ENCODE peak calls at places on chromosome 3, in eight cellular contexts. One of them, this sample, is unnamed.

GRCh38 chr3:127482216-127483004 is 108.1 kb downstream of the TPRA1 start:
- DNase-seq in IMR-90: peak
- DNase-seq in K562: no peak
- DNase-seq in CD4-positive, alpha-beta T cell: no peak
- DNase-seq in brain microvascular endothelial cell: no peak
- DNase-seq in AG04450: no peak
- DNase-seq in HCT116: no peak
- DNase-seq in coronary artery: peak
- DNase-seq in this sample: no peak

GRCh38 chr3:110243081-110243480 is 828.5 kb upstream of the NECTIN3 start:
- DNase-seq in IMR-90: peak
- DNase-seq in K562: no peak
- DNase-seq in CD4-positive, alpha-beta T cell: no peak
- DNase-seq in brain microvascular endothelial cell: peak
- DNase-seq in AG04450: peak
- DNase-seq in HCT116: no peak
- DNase-seq in coronary artery: no peak
- DNase-seq in this sample: no peak

GRCh38 chr3:37536033-37536432 is 325.6 kb upstream of the CTDSPL start:
- DNase-seq in IMR-90: no peak
- DNase-seq in K562: no peak
- DNase-seq in CD4-positive, alpha-beta T cell: no peak
- DNase-seq in brain microvascular endothelial cell: no peak
- DNase-seq in AG04450: no peak
- DNase-seq in HCT116: no peak
- DNase-seq in coronary artery: no peak
- DNase-seq in this sample: peak

GRCh38 chr3:136311971-136312370 is 61.8 kb downstream of the PCCB start:
- DNase-seq in IMR-90: peak
- DNase-seq in K562: no peak
- DNase-seq in CD4-positive, alpha-beta T cell: no peak
- DNase-seq in brain microvascular endothelial cell: no peak
- DNase-seq in AG04450: no peak
- DNase-seq in HCT116: no peak
- DNase-seq in coronary artery: no peak
- DNase-seq in this sample: no peak

GRCh38 chr3:18752273-18752934 is 327.3 kb upstream of the SATB1 start:
- DNase-seq in IMR-90: no peak
- DNase-seq in K562: no peak
- DNase-seq in CD4-positive, alpha-beta T cell: no peak
- DNase-seq in brain microvascular endothelial cell: no peak
- DNase-seq in AG04450: no peak
- DNase-seq in HCT116: no peak
- DNase-seq in coronary artery: no peak
- DNase-seq in this sample: no peak

GRCh38 chr3:77536038-77536775 is 496.3 kb downstream of the ROBO2 start:
- DNase-seq in IMR-90: no peak
- DNase-seq in K562: no peak
- DNase-seq in CD4-positive, alpha-beta T cell: no peak
- DNase-seq in brain microvascular endothelial cell: no peak
- DNase-seq in AG04450: no peak
- DNase-seq in HCT116: no peak
- DNase-seq in coronary artery: no peak
- DNase-seq in this sample: no peak

GRCh38 chr3:141798455-141798854 is 35.2 kb downstream of the GRK7 start:
- DNase-seq in IMR-90: no peak
- DNase-seq in K562: no peak
- DNase-seq in CD4-positive, alpha-beta T cell: no peak
- DNase-seq in brain microvascular endothelial cell: no peak
- DNase-seq in AG04450: no peak
- DNase-seq in HCT116: no peak
- DNase-seq in coronary artery: no peak
- DNase-seq in this sample: peak

GRCh38 chr3:177438596-177439220 is 241.4 kb upstream of the TBL1XR1 start:
- DNase-seq in IMR-90: no peak
- DNase-seq in K562: no peak
- DNase-seq in CD4-positive, alpha-beta T cell: no peak
- DNase-seq in brain microvascular endothelial cell: no peak
- DNase-seq in AG04450: no peak
- DNase-seq in HCT116: no peak
- DNase-seq in coronary artery: no peak
- DNase-seq in this sample: no peak

GRCh38 chr3:169085827-169086226 is 577.7 kb downstream of the MECOM start:
- DNase-seq in IMR-90: peak
- DNase-seq in K562: no peak
- DNase-seq in CD4-positive, alpha-beta T cell: no peak
- DNase-seq in brain microvascular endothelial cell: peak
- DNase-seq in AG04450: peak
- DNase-seq in HCT116: no peak
- DNase-seq in coronary artery: no peak
- DNase-seq in this sample: no peak

GRCh38 chr3:158168996-158169573 is 59.2 kb downstream of the RSRC1 start:
- DNase-seq in IMR-90: peak
- DNase-seq in K562: no peak
- DNase-seq in CD4-positive, alpha-beta T cell: no peak
- DNase-seq in brain microvascular endothelial cell: peak
- DNase-seq in AG04450: no peak
- DNase-seq in HCT116: no peak
- DNase-seq in coronary artery: no peak
- DNase-seq in this sample: no peak

GRCh38 chr3:42012935-42013651 is 51.2 kb upstream of the ULK4 start:
- DNase-seq in IMR-90: peak
- DNase-seq in K562: peak
- DNase-seq in CD4-positive, alpha-beta T cell: peak
- DNase-seq in brain microvascular endothelial cell: no peak
- DNase-seq in AG04450: no peak
- DNase-seq in HCT116: peak
- DNase-seq in coronary artery: peak
- DNase-seq in this sample: peak

GRCh38 chr3:23923786-23924185 is 6.9 kb downstream of the RPL15 start:
- DNase-seq in IMR-90: peak
- DNase-seq in K562: no peak
- DNase-seq in CD4-positive, alpha-beta T cell: no peak
- DNase-seq in brain microvascular endothelial cell: peak
- DNase-seq in AG04450: peak
- DNase-seq in HCT116: no peak
- DNase-seq in coronary artery: no peak
- DNase-seq in this sample: no peak

GRCh38 chr3:187975571-187976360 is 178.2 kb upstream of the LPP start:
- DNase-seq in IMR-90: no peak
- DNase-seq in K562: no peak
- DNase-seq in CD4-positive, alpha-beta T cell: no peak
- DNase-seq in brain microvascular endothelial cell: no peak
- DNase-seq in AG04450: no peak
- DNase-seq in HCT116: peak
- DNase-seq in coronary artery: no peak
- DNase-seq in this sample: peak

GRCh38 chr3:187972454-187972853 is 181.5 kb upstream of the LPP start:
- DNase-seq in IMR-90: no peak
- DNase-seq in K562: no peak
- DNase-seq in CD4-positive, alpha-beta T cell: no peak
- DNase-seq in brain microvascular endothelial cell: no peak
- DNase-seq in AG04450: no peak
- DNase-seq in HCT116: no peak
- DNase-seq in coronary artery: no peak
- DNase-seq in this sample: no peak

GRCh38 chr3:187976361-187976900 is 177.5 kb upstream of the LPP start:
- DNase-seq in IMR-90: no peak
- DNase-seq in K562: no peak
- DNase-seq in CD4-positive, alpha-beta T cell: no peak
- DNase-seq in brain microvascular endothelial cell: no peak
- DNase-seq in AG04450: no peak
- DNase-seq in HCT116: no peak
- DNase-seq in coronary artery: no peak
- DNase-seq in this sample: no peak

GRCh38 chr3:187973977-187974856 is 179.7 kb upstream of the LPP start:
- DNase-seq in IMR-90: no peak
- DNase-seq in K562: no peak
- DNase-seq in CD4-positive, alpha-beta T cell: no peak
- DNase-seq in brain microvascular endothelial cell: no peak
- DNase-seq in AG04450: no peak
- DNase-seq in HCT116: no peak
- DNase-seq in coronary artery: no peak
- DNase-seq in this sample: no peak

GRCh38 chr3:187974857-187975257 is 179.1 kb upstream of the LPP start:
- DNase-seq in IMR-90: no peak
- DNase-seq in K562: no peak
- DNase-seq in CD4-positive, alpha-beta T cell: no peak
- DNase-seq in brain microvascular endothelial cell: no peak
- DNase-seq in AG04450: no peak
- DNase-seq in HCT116: no peak
- DNase-seq in coronary artery: no peak
- DNase-seq in this sample: no peak
- TF ChIP-seq CTCF in IMR-90: no peak
- TF ChIP-seq CTCF in K562: no peak
- TF ChIP-seq CTCF in CD4-positive, alpha-beta T cell: peak
- TF ChIP-seq CTCF in brain microvascular endothelial cell: peak
- TF ChIP-seq CTCF in AG04450: peak
- TF ChIP-seq CTCF in HCT116: peak
- TF ChIP-seq CTCF in coronary artery: no peak
- TF ChIP-seq CTCF in this sample: peak

GRCh38 chr3:83559082-83559481 is 1399.7 kb upstream of the CADM2 start:
- DNase-seq in IMR-90: no peak
- DNase-seq in K562: no peak
- DNase-seq in CD4-positive, alpha-beta T cell: no peak
- DNase-seq in brain microvascular endothelial cell: no peak
- DNase-seq in AG04450: no peak
- DNase-seq in HCT116: no peak
- DNase-seq in coronary artery: no peak
- DNase-seq in this sample: no peak
- H3K27ac ChIP-seq in IMR-90: no peak
- H3K27ac ChIP-seq in K562: no peak
- H3K27ac ChIP-seq in CD4-positive, alpha-beta T cell: no peak
- H3K27ac ChIP-seq in brain microvascular endothelial cell: no peak
- H3K27ac ChIP-seq in AG04450: no peak
- H3K27ac ChIP-seq in HCT116: no peak
- H3K27ac ChIP-seq in coronary artery: no peak
- H3K27ac ChIP-seq in this sample: no peak

GRCh38 chr3:112378989-112379692 is 46.2 kb downstream of the CD200 start:
- DNase-seq in IMR-90: peak
- DNase-seq in K562: no peak
- DNase-seq in CD4-positive, alpha-beta T cell: no peak
- DNase-seq in brain microvascular endothelial cell: peak
- DNase-seq in AG04450: peak
- DNase-seq in HCT116: no peak
- DNase-seq in coronary artery: no peak
- DNase-seq in this sample: no peak

GRCh38 chr3:112381673-112382542 is 49.0 kb downstream of the CD200 start:
- DNase-seq in IMR-90: no peak
- DNase-seq in K562: no peak
- DNase-seq in CD4-positive, alpha-beta T cell: no peak
- DNase-seq in brain microvascular endothelial cell: no peak
- DNase-seq in AG04450: no peak
- DNase-seq in HCT116: no peak
- DNase-seq in coronary artery: no peak
- DNase-seq in this sample: no peak

GRCh38 chr3:112384769-112385168 is 51.8 kb downstream of the CD200 start:
- DNase-seq in IMR-90: peak
- DNase-seq in K562: no peak
- DNase-seq in CD4-positive, alpha-beta T cell: no peak
- DNase-seq in brain microvascular endothelial cell: no peak
- DNase-seq in AG04450: no peak
- DNase-seq in HCT116: no peak
- DNase-seq in coronary artery: no peak
- DNase-seq in this sample: no peak

GRCh38 chr3:112377418-112378071 is 44.6 kb downstream of the CD200 start:
- DNase-seq in IMR-90: peak
- DNase-seq in K562: no peak
- DNase-seq in CD4-positive, alpha-beta T cell: no peak
- DNase-seq in brain microvascular endothelial cell: peak
- DNase-seq in AG04450: no peak
- DNase-seq in HCT116: no peak
- DNase-seq in coronary artery: no peak
- DNase-seq in this sample: no peak

DNA sequence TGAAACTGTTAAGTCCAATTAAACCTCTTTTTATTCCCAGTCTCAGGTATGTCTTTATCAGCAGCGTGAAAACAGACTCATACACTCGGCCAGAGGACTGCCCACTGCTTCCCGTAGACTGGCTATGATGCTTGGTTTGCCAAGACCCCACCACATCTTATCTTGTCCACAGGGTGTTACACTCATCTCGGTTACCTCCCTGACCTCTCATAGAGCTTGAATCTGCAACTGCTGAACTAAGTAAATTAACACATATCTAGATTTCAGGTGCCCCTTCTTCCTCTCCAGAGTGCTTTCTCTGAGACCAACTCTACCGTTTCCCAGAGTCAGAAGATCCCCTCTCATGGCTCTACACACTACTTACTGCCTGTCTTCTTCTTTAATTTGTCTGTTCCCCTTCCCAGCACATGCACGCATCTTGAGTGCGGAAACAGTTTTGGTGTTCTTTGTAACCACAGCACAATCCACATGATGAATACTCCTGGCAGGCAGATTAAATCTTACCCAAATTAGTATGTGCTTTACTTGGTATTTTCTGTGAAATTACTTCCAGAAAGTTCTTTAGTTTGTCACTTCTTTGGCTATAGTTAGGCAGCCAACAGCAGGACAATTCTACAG is 49.7 kb downstream of the CD200 start:
- DNase-seq in IMR-90: no peak
- DNase-seq in K562: no peak
- DNase-seq in CD4-positive, alpha-beta T cell: no peak
- DNase-seq in brain microvascular endothelial cell: no peak
- DNase-seq in AG04450: no peak
- DNase-seq in HCT116: no peak
- DNase-seq in coronary artery: no peak
- DNase-seq in this sample: no peak
- TF ChIP-seq CTCF in IMR-90: no peak
- TF ChIP-seq CTCF in K562: no peak
- TF ChIP-seq CTCF in CD4-positive, alpha-beta T cell: no peak
- TF ChIP-seq CTCF in brain microvascular endothelial cell: no peak
- TF ChIP-seq CTCF in AG04450: no peak
- TF ChIP-seq CTCF in HCT116: no peak
- TF ChIP-seq CTCF in coronary artery: no peak
- TF ChIP-seq CTCF in this sample: no peak

GRCh38 chr3:30521156-30521555 is 85.2 kb upstream of the TGFBR2 start:
- DNase-seq in IMR-90: no peak
- DNase-seq in K562: no peak
- DNase-seq in CD4-positive, alpha-beta T cell: no peak
- DNase-seq in brain microvascular endothelial cell: no peak
- DNase-seq in AG04450: no peak
- DNase-seq in HCT116: no peak
- DNase-seq in coronary artery: no peak
- DNase-seq in this sample: no peak

GRCh38 chr3:30520695-30521094 is 85.7 kb upstream of the TGFBR2 start:
- DNase-seq in IMR-90: no peak
- DNase-seq in K562: no peak
- DNase-seq in CD4-positive, alpha-beta T cell: no peak
- DNase-seq in brain microvascular endothelial cell: no peak
- DNase-seq in AG04450: no peak
- DNase-seq in HCT116: no peak
- DNase-seq in coronary artery: no peak
- DNase-seq in this sample: no peak

GRCh38 chr3:30518872-30519271 is 87.5 kb upstream of the TGFBR2 start:
- DNase-seq in IMR-90: no peak
- DNase-seq in K562: no peak
- DNase-seq in CD4-positive, alpha-beta T cell: no peak
- DNase-seq in brain microvascular endothelial cell: no peak
- DNase-seq in AG04450: no peak
- DNase-seq in HCT116: no peak
- DNase-seq in coronary artery: no peak
- DNase-seq in this sample: no peak

GRCh38 chr3:30516238-30516637 is 90.2 kb upstream of the TGFBR2 start:
- DNase-seq in IMR-90: peak
- DNase-seq in K562: no peak
- DNase-seq in CD4-positive, alpha-beta T cell: no peak
- DNase-seq in brain microvascular endothelial cell: no peak
- DNase-seq in AG04450: no peak
- DNase-seq in HCT116: no peak
- DNase-seq in coronary artery: no peak
- DNase-seq in this sample: no peak

GRCh38 chr3:30518201-30518864 is 88.1 kb upstream of the TGFBR2 start:
- DNase-seq in IMR-90: peak
- DNase-seq in K562: no peak
- DNase-seq in CD4-positive, alpha-beta T cell: no peak
- DNase-seq in brain microvascular endothelial cell: no peak
- DNase-seq in AG04450: no peak
- DNase-seq in HCT116: no peak
- DNase-seq in coronary artery: peak
- DNase-seq in this sample: peak
- H3K27ac ChIP-seq in IMR-90: no peak
- H3K27ac ChIP-seq in K562: no peak
- H3K27ac ChIP-seq in CD4-positive, alpha-beta T cell: no peak
- H3K27ac ChIP-seq in brain microvascular endothelial cell: no peak
- H3K27ac ChIP-seq in AG04450: no peak
- H3K27ac ChIP-seq in HCT116: no peak
- H3K27ac ChIP-seq in coronary artery: peak
- H3K27ac ChIP-seq in this sample: peak

This sample was measured in left ventricle myocardium inferior.